ENCODE peak calls at places on chromosomes 2 and 18, in six cellular contexts. J, A, R, N, E and W are unnamed samples.

GRCh38 chr2:217981084-217981730 is 21.6 kb downstream of the TNS1 start:
- DNase-seq in J (no peak), A (no peak), R (no peak), N (no peak), E (no peak), W (no peak)

GRCh38 chr2:239621611-239622010 is 220.8 kb upstream of the HDAC4 start:
- DNase-seq in J (no peak), A (peak; percentile 33), R (no peak), N (no peak), E (no peak), W (no peak)

GRCh38 chr2:15243762-15244161 is 317.4 kb downstream of the NBAS start:
- DNase-seq in J (no peak), A (no peak), R (no peak), N (no peak), E (no peak), W (no peak)

GRCh38 chr18:47898696-47899095 is 31.8 kb downstream of the SMAD2 start:
- DNase-seq in J (no peak), A (no peak), R (no peak), N (no peak), E (no peak), W (no peak)

GRCh38 chr2:11938196-11938595 is 191.8 kb downstream of the LPIN1 start:
- DNase-seq in J (no peak), A (no peak), R (no peak), N (peak; percentile 51), E (no peak), W (no peak)

GRCh38 chr18:9516437-9517064 is 41.2 kb downstream of the RALBP1 start:
- DNase-seq in J (peak; percentile 64), A (no peak), R (no peak), N (no peak), E (no peak), W (peak; percentile 50)

GRCh38 chr2:26246818-26247217 is 2.1 kb downstream of the HADHB start:
- DNase-seq in J (no peak), A (no peak), R (no peak), N (no peak), E (no peak), W (no peak)

GRCh38 chr2:168217920-168218319 is 29.5 kb downstream of the STK39 start:
- DNase-seq in J (no peak), A (no peak), R (no peak), N (no peak), E (no peak), W (no peak)

GRCh38 chr2:46366675-46367067 is 69.5 kb downstream of the EPAS1 start:
- DNase-seq in J (no peak), A (no peak), R (no peak), N (no peak), E (no peak), W (no peak)

GRCh38 chr2:175203621-175204496 is 22.3 kb upstream of the ATP5MC3 start:
- DNase-seq in J (peak; percentile 55), A (peak; percentile 71), R (peak; percentile 75), N (no peak), E (peak; percentile 71), W (peak; percentile 18)

GRCh38 chr2:7919510-7919909 is 762.3 kb upstream of the ID2 start:
- DNase-seq in J (no peak), A (no peak), R (no peak), N (no peak), E (no peak), W (no peak)

GRCh38 chr2:1721706-1722483 is 22.4 kb downstream of the PXDN start:
- DNase-seq in J (no peak), A (no peak), R (no peak), N (peak; percentile 13), E (no peak), W (no peak)

GRCh38 chr2:196289000-196289399 is 117.6 kb upstream of the STK17B start:
- DNase-seq in J (peak; percentile 39), A (no peak), R (no peak), N (no peak), E (no peak), W (peak; percentile 18)

GRCh38 chr18:55781481-55781957 is 193.5 kb upstream of the TCF4 start:
- DNase-seq in J (peak; percentile 20), A (peak; percentile 75), R (peak; percentile 72), N (peak; percentile 29), E (peak; percentile 63), W (peak; percentile 15)

GRCh38 chr2:186588940-186589732 is 720 bp upstream of the ITGAV start:
- DNase-seq in J (no peak), A (no peak), R (no peak), N (no peak), E (no peak), W (no peak)

GRCh38 chr2:71685941-71686611 is 232.7 kb downstream of the DYSF start:
- DNase-seq in J (no peak), A (no peak), R (no peak), N (no peak), E (no peak), W (no peak)

GRCh38 chr2:11133238-11133935 is 21.9 kb upstream of the SLC66A3 start:
- DNase-seq in J (no peak), A (no peak), R (no peak), N (no peak), E (no peak), W (no peak)

GRCh38 chr2:24238158-24238557 is 63.3 kb downstream of the FAM228A start:
- DNase-seq in J (no peak), A (no peak), R (no peak), N (no peak), E (no peak), W (no peak)

GRCh38 chr2:69518836-69519235 is 81.6 kb upstream of the NFU1 start:
- DNase-seq in J (no peak), A (no peak), R (peak; percentile 94), N (peak; percentile 31), E (no peak), W (no peak)

GRCh38 chr2:152367547-152368250 is 32.7 kb downstream of the FMNL2 start:
- DNase-seq in J (no peak), A (no peak), R (no peak), N (no peak), E (no peak), W (peak; percentile 23)

GRCh38 chr2:206990335-206990734 is 51.0 kb downstream of the CPO start:
- DNase-seq in J (no peak), A (no peak), R (no peak), N (no peak), E (no peak), W (no peak)

GRCh38 chr18:37309059-37309458 is 256.5 kb downstream of the CELF4 start:
- DNase-seq in J (no peak), A (peak; percentile 68), R (no peak), N (no peak), E (no peak), W (no peak)

GRCh38 chr2:165902929-165903328 is 50.6 kb downstream of the TTC21B start:
- DNase-seq in J (no peak), A (no peak), R (no peak), N (no peak), E (no peak), W (peak; percentile 4)

GRCh38 chr2:29047083-29047840 is 27.1 kb downstream of the PCARE start:
- DNase-seq in J (no peak), A (no peak), R (no peak), N (no peak), E (no peak), W (no peak)

GRCh38 chr18:25278415-25278814 is 73.6 kb downstream of the ZNF521 start:
- DNase-seq in J (no peak), A (no peak), R (no peak), N (no peak), E (no peak), W (no peak)

GRCh38 chr18:79186649-79187048 is 117.5 kb downstream of the ATP9B start:
- DNase-seq in J (no peak), A (no peak), R (no peak), N (no peak), E (no peak), W (peak; percentile 28)

GRCh38 chr2:75289771-75290170 is 90.5 kb upstream of the TACR1 start:
- DNase-seq in J (no peak), A (no peak), R (no peak), N (no peak), E (no peak), W (no peak)

GRCh38 chr2:75287624-75288313 is 88.4 kb upstream of the TACR1 start:
- DNase-seq in J (no peak), A (no peak), R (no peak), N (no peak), E (no peak), W (no peak)

GRCh38 chr2:75292826-75293225 is 93.5 kb upstream of the TACR1 start:
- DNase-seq in J (no peak), A (no peak), R (no peak), N (no peak), E (no peak), W (no peak)

GRCh38 chr2:75288760-75289159 is 89.4 kb upstream of the TACR1 start:
- DNase-seq in J (no peak), A (no peak), R (no peak), N (no peak), E (no peak), W (peak; percentile 7)

GRCh38 chr2:75290600-75291140 is 91.3 kb upstream of the TACR1 start:
- DNase-seq in J (no peak), A (no peak), R (no peak), N (no peak), E (no peak), W (no peak)
- TF ChIP-seq CTCF in J (no peak), A (no peak), R (peak; percentile 61), N (no peak), E (no peak), W (no peak)

GRCh38 chr2:200795044-200795443 is 16.7 kb upstream of the BZW1 start:
- DNase-seq in J (no peak), A (peak; percentile 81), R (peak; percentile 44), N (no peak), E (no peak), W (no peak)
- TF ChIP-seq CTCF in J (no peak), A (no peak), R (peak; percentile 46), N (no peak), E (no peak), W (no peak)

DNA sequence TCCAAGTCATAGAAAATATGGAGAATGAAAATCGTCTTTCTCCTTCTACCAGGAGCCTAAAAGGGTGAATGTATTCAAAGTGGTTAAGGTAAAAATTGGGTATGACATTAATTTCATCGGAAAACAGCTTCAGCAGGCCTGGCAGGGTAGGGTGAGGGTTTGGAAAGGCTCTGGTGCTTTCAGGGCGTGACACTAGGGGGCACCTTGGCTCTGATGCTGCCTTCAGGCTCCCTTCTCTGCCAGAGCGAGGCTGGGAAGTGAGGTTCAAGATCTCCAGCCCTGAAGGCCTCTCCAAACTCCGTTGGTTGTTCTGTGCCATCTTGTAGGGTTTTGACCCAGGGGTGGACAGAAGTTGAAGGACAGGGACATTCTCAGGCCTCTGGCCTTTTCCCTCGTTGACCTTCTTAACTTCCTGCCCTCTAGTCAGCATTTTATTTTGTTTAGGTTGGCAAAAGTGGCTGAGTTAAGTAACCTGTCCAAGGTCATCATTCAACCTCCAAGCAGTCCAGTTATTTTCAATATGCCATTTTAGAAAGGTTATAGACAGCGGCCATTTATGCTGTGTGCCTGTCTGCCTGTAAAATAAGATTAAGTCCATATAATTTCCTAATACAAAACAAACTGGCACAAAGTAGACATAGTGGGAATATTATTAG is 40.3 kb downstream of the EML6 start:
- DNase-seq in J (peak; percentile 40), A (no peak), R (peak; percentile 64), N (no peak), E (peak; percentile 31), W (peak; percentile 33)
- TF ChIP-seq CTCF in J (peak; percentile 84), A (no peak), R (peak; percentile 69), N (no peak), E (no peak), W (peak; percentile 59)

DNA sequence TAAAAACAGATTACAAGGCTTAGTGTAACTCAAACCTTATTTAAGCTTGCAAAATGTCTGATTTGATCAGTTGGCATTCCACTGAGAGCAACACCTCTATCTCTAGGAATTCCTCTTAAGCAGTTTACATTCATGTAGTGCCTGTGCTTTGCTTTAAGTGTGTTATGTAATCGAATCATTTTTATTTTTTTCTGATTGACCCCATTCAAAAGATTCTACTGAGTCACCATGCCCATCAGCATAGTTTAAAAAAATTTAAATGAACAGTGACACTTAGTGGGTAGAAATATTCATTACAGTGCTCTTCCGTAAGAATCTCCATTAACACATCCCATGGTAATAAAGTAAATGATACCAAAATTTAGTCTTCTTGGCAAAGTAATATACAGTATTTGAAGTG is 67.8 kb upstream of the SLC4A10 start:
- DNase-seq in J (no peak), A (no peak), R (no peak), N (no peak), E (no peak), W (no peak)
- TF ChIP-seq CTCF in J (peak; percentile 49), A (no peak), R (peak; percentile 45), N (no peak), E (no peak), W (no peak)